ENCODE peak calls at places on chromosomes 3 and 15, in seven cellular contexts. One of them, this sample, is unnamed.

GRCh38 chr15:52682776-52683175 is 3.6 kb upstream of the ATOSA start:
- DNase-seq in tibial artery: no peak
- DNase-seq in GM12865: peak; percentile 66
- DNase-seq in heart left ventricle: no peak
- DNase-seq in lower leg skin: no peak
- DNase-seq in skeletal muscle cell: no peak
- DNase-seq in AG09309: no peak
- DNase-seq in this sample: no peak

GRCh38 chr15:97992831-97993230 is 32.3 kb downstream of the ARRDC4 start:
- DNase-seq in tibial artery: no peak
- DNase-seq in AG09309: no peak
- DNase-seq in GM12865: no peak
- DNase-seq in heart left ventricle: no peak
- DNase-seq in lower leg skin: no peak
- DNase-seq in skeletal muscle cell: no peak
- DNase-seq in this sample: no peak

GRCh38 chr3:16618721-16619120 is 13.5 kb upstream of the DAZL start:
- DNase-seq in skeletal muscle cell: peak; percentile 23
- DNase-seq in lower leg skin: no peak
- DNase-seq in GM12865: no peak
- DNase-seq in tibial artery: no peak
- DNase-seq in AG09309: peak; percentile 38
- DNase-seq in heart left ventricle: no peak
- DNase-seq in this sample: no peak

GRCh38 chr3:126523745-126524428 is at the start of gene CHST13:
- DNase-seq in skeletal muscle cell: no peak
- DNase-seq in GM12865: no peak
- DNase-seq in lower leg skin: no peak
- DNase-seq in heart left ventricle: peak; percentile 78
- DNase-seq in tibial artery: no peak
- DNase-seq in AG09309: no peak
- DNase-seq in this sample: peak; percentile 76

GRCh38 chr3:73694988-73695757 is 70.4 kb upstream of the PDZRN3 start:
- DNase-seq in GM12865: no peak
- DNase-seq in heart left ventricle: no peak
- DNase-seq in lower leg skin: no peak
- DNase-seq in tibial artery: no peak
- DNase-seq in skeletal muscle cell: no peak
- DNase-seq in AG09309: no peak
- DNase-seq in this sample: no peak

GRCh38 chr3:124383051-124383450 is 347.2 kb upstream of the UMPS start:
- DNase-seq in heart left ventricle: no peak
- DNase-seq in lower leg skin: no peak
- DNase-seq in GM12865: no peak
- DNase-seq in skeletal muscle cell: no peak
- DNase-seq in AG09309: no peak
- DNase-seq in tibial artery: no peak
- DNase-seq in this sample: no peak

GRCh38 chr3:149480326-149481017 is 6.0 kb downstream of the TM4SF4 start:
- DNase-seq in GM12865: peak; percentile 89
- DNase-seq in lower leg skin: peak; percentile 90
- DNase-seq in skeletal muscle cell: peak; percentile 61
- DNase-seq in AG09309: peak; percentile 47
- DNase-seq in tibial artery: peak; percentile 82
- DNase-seq in heart left ventricle: peak; percentile 81
- DNase-seq in this sample: peak; percentile 78

GRCh38 chr3:167733961-167734497 is 663 bp downstream of the PDCD10 start:
- DNase-seq in AG09309: no peak
- DNase-seq in heart left ventricle: no peak
- DNase-seq in lower leg skin: no peak
- DNase-seq in GM12865: no peak
- DNase-seq in tibial artery: no peak
- DNase-seq in skeletal muscle cell: no peak
- DNase-seq in this sample: peak; percentile 10

GRCh38 chr3:111227216-111227615 is 155.6 kb downstream of the NECTIN3 start:
- DNase-seq in AG09309: peak; percentile 47
- DNase-seq in GM12865: no peak
- DNase-seq in skeletal muscle cell: peak; percentile 62
- DNase-seq in lower leg skin: no peak
- DNase-seq in tibial artery: no peak
- DNase-seq in heart left ventricle: no peak
- DNase-seq in this sample: peak; percentile 64

GRCh38 chr15:54305138-54305537 is 326.9 kb downstream of the UNC13C start:
- DNase-seq in lower leg skin: no peak
- DNase-seq in tibial artery: no peak
- DNase-seq in AG09309: no peak
- DNase-seq in GM12865: no peak
- DNase-seq in skeletal muscle cell: no peak
- DNase-seq in heart left ventricle: no peak
- DNase-seq in this sample: no peak

GRCh38 chr3:82927309-82928253 is 1166.1 kb upstream of the GBE1 start:
- DNase-seq in AG09309: no peak
- DNase-seq in GM12865: no peak
- DNase-seq in skeletal muscle cell: peak; percentile 2
- DNase-seq in tibial artery: no peak
- DNase-seq in heart left ventricle: no peak
- DNase-seq in lower leg skin: no peak
- DNase-seq in this sample: no peak

GRCh38 chr15:61480863-61481262 is 251.8 kb upstream of the RORA start:
- DNase-seq in lower leg skin: no peak
- DNase-seq in skeletal muscle cell: no peak
- DNase-seq in GM12865: no peak
- DNase-seq in heart left ventricle: no peak
- DNase-seq in AG09309: no peak
- DNase-seq in tibial artery: no peak
- DNase-seq in this sample: no peak

DNA sequence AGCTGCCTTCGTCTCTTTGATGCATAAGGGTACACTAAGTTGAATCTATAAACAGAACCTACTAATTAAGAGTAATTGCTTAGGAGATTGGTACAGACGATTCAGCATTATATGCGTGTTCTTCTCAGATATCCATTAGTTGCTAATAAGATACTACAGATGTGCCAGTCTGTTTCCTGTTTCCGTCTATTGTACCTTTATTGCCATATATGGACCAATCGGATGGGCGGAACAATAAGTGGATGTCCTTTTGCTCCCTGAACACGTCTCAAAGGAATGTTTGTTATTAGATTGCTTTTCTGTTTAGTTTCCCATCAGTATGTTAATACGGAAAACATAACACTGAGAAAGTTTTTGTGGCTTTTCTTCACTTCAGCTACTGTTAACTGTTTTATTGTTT is 276.6 kb upstream of the RARB start:
- DNase-seq in GM12865: no peak
- DNase-seq in tibial artery: no peak
- DNase-seq in skeletal muscle cell: no peak
- DNase-seq in lower leg skin: no peak
- DNase-seq in heart left ventricle: no peak
- DNase-seq in AG09309: no peak
- DNase-seq in this sample: no peak
- H3K4me3 ChIP-seq in GM12865: no peak overlapping the region
- H3K4me3 ChIP-seq in tibial artery: peak overlapping the region; percentile 39
- H3K4me3 ChIP-seq in skeletal muscle cell: no peak overlapping the region
- H3K4me3 ChIP-seq in lower leg skin: no peak overlapping the region
- H3K4me3 ChIP-seq in heart left ventricle: no peak overlapping the region
- H3K4me3 ChIP-seq in AG09309: no peak overlapping the region
- H3K4me3 ChIP-seq in this sample: no peak overlapping the region

GRCh38 chr3:53166206-53166605 is 5.2 kb downstream of the PRKCD start:
- DNase-seq in skeletal muscle cell: no peak
- DNase-seq in tibial artery: no peak
- DNase-seq in AG09309: no peak
- DNase-seq in heart left ventricle: no peak
- DNase-seq in GM12865: no peak
- DNase-seq in lower leg skin: no peak
- DNase-seq in this sample: no peak
- H3K4me3 ChIP-seq in skeletal muscle cell: no peak overlapping the region
- H3K4me3 ChIP-seq in tibial artery: no peak overlapping the region
- H3K4me3 ChIP-seq in AG09309: no peak overlapping the region
- H3K4me3 ChIP-seq in heart left ventricle: no peak overlapping the region
- H3K4me3 ChIP-seq in GM12865: no peak overlapping the region
- H3K4me3 ChIP-seq in lower leg skin: no peak overlapping the region
- H3K4me3 ChIP-seq in this sample: no peak overlapping the region

GRCh38 chr3:11914041-11914440 is 67.4 kb upstream of the TAMM41 start:
- DNase-seq in GM12865: no peak
- DNase-seq in heart left ventricle: no peak
- DNase-seq in tibial artery: no peak
- DNase-seq in AG09309: no peak
- DNase-seq in lower leg skin: peak; percentile 62
- DNase-seq in skeletal muscle cell: no peak
- DNase-seq in this sample: no peak
- H3K4me3 ChIP-seq in GM12865: no peak overlapping the region
- H3K4me3 ChIP-seq in heart left ventricle: no peak overlapping the region
- H3K4me3 ChIP-seq in tibial artery: no peak overlapping the region
- H3K4me3 ChIP-seq in AG09309: no peak overlapping the region
- H3K4me3 ChIP-seq in lower leg skin: no peak overlapping the region
- H3K4me3 ChIP-seq in skeletal muscle cell: no peak overlapping the region
- H3K4me3 ChIP-seq in this sample: no peak overlapping the region

DNA sequence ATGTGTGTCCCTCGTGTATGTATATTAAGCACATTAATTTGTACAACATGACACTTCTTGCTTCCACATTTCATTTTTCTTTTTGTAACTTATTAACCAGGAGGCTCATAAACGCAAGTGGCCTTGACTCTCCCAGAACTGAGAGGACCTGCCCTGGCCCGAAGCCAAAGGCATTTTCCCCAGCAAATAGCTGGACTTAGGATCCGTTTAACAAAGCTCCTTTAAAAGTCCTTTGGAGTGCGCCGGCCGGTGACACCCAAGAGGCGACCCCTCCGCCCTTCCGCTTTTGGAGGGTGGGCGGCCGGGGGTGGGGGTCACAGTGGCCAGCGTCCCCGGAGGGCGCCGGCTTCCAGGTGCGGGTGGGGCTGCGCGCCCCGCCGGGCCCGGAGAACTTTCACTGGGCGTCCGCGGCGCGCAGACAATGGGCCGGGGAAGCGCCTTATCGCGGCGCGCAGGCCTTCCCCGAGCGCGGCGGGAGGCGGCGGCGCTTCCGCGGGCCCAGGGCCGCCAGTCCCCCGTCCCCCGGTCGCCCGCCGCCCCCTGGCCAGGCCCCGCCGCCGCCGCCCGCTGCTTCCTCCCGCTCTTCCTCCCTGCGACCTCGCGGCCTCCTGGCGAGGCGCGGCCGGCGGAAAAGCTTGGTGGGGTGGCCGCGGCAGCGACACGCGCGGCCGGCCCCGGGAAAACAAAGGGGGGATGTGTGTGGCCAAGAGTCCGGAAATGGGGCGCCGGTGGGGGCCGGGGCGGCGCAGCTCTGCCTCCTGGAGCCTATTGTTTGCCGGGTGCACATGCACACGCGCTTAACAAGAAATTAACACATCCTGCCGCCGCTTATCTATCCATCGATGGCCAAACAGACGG is 613.4 kb downstream of the MCTP2 start:
- DNase-seq in GM12865: no peak
- DNase-seq in AG09309: no peak
- DNase-seq in lower leg skin: peak; percentile 90
- DNase-seq in heart left ventricle: peak; percentile 88
- DNase-seq in tibial artery: peak; percentile 40
- DNase-seq in skeletal muscle cell: no peak
- DNase-seq in this sample: peak; percentile 40
- H3K4me3 ChIP-seq in GM12865: no peak overlapping the region
- H3K4me3 ChIP-seq in AG09309: no peak overlapping the region
- H3K4me3 ChIP-seq in lower leg skin: no peak overlapping the region
- H3K4me3 ChIP-seq in heart left ventricle: no peak overlapping the region
- H3K4me3 ChIP-seq in tibial artery: peak overlapping the region; percentile 51
- H3K4me3 ChIP-seq in skeletal muscle cell: peak overlapping the region; percentile 32
- H3K4me3 ChIP-seq in this sample: no peak overlapping the region

This sample was measured in HAP-1.